ENCODE peak calls at places on chromosomes 3 and 15, in nine cellular contexts. W is psoas muscle; Q is CD4-positive, alpha-beta T cell; L is H9; T is cardiac muscle cell; X is BE2C; V is OCI-LY7; Y is testis; O is hepatocyte. I is an unnamed sample.
A peak's percentile ranks its signal among the peaks of the same experiment; 100 is the strongest.

GRCh38 chr15:78923480-78924360 is 21.1 kb downstream of the CTSH start:
- DNase-seq in W (no peak), Q (no peak), L (no peak), T (no peak), X (no peak), V (no peak), Y (no peak), O (no peak), I (no peak)

GRCh38 chr3:112391648-112392047 is 58.7 kb downstream of the CD200 start:
- DNase-seq in W (no peak), Q (no peak), L (no peak), T (no peak), X (no peak), V (no peak), Y (no peak), O (no peak), I (no peak)

GRCh38 chr3:40505599-40506462 is at the start of gene ZNF620:
- DNase-seq in W (peak; percentile 86), Q (peak; percentile 9), L (peak; percentile 93), T (peak; percentile 96), X (peak; percentile 84), V (peak; percentile 14), Y (peak; percentile 90), O (peak; percentile 92), I (peak; percentile 87)

GRCh38 chr3:11379238-11379823 is 107.1 kb downstream of the ATG7 start:
- DNase-seq in W (no peak), Q (no peak), L (no peak), T (peak; percentile 49), X (no peak), V (peak; percentile 53), Y (no peak), O (peak; percentile 43), I (no peak)

GRCh38 chr3:161264771-161265343 is 43.7 kb downstream of the NMD3 start:
- DNase-seq in W (no peak), Q (no peak), L (no peak), T (no peak), X (no peak), V (no peak), Y (no peak), O (no peak), I (no peak)

GRCh38 chr3:18766971-18767370 is 341.8 kb upstream of the SATB1 start:
- DNase-seq in W (no peak), Q (no peak), L (no peak), T (no peak), X (no peak), V (no peak), Y (no peak), O (no peak), I (no peak)

GRCh38 chr15:75043509-75044257 is 20.3 kb downstream of the PPCDC start:
- DNase-seq in W (peak; percentile 97), Q (no peak), L (no peak), T (no peak), X (peak; percentile 87), V (peak; percentile 43), Y (peak; percentile 99), O (peak; percentile 92), I (peak; percentile 96)

GRCh38 chr3:78880588-78881461 is 887.0 kb downstream of the ROBO1 start:
- DNase-seq in W (no peak), Q (no peak), L (no peak), T (no peak), X (no peak), V (no peak), Y (no peak), O (no peak), I (no peak)

GRCh38 chr15:52289629-52290081 is 5.9 kb downstream of the MYO5C start:
- DNase-seq in W (no peak), Q (no peak), L (no peak), T (no peak), X (no peak), V (no peak), Y (peak; percentile 51), O (no peak), I (peak; percentile 63)

GRCh38 chr3:151156618-151157216 is 46.3 kb downstream of the GPR171 start:
- DNase-seq in W (no peak), Q (peak; percentile 10), L (no peak), T (peak; percentile 81), X (peak; percentile 56), V (peak; percentile 77), Y (no peak), O (peak; percentile 77), I (no peak)

GRCh38 chr3:101170806-101171558 is 149.4 kb downstream of the IMPG2 start:
- DNase-seq in W (no peak), Q (no peak), L (no peak), T (no peak), X (no peak), V (no peak), Y (no peak), O (no peak), I (no peak)

GRCh38 chr3:52068055-52068704 is 11.8 kb upstream of the DUSP7 start:
- DNase-seq in W (no peak), Q (no peak), L (no peak), T (no peak), X (peak; percentile 52), V (no peak), Y (no peak), O (peak; percentile 79), I (no peak)

GRCh38 chr3:98483626-98484025 is 13.9 kb upstream of the OR5K2 start:
- DNase-seq in W (no peak), Q (no peak), L (no peak), T (no peak), X (no peak), V (no peak), Y (no peak), O (no peak), I (no peak)

GRCh38 chr3:77524467-77524866 is 484.6 kb downstream of the ROBO2 start:
- DNase-seq in W (no peak), Q (no peak), L (no peak), T (no peak), X (no peak), V (no peak), Y (no peak), O (no peak), I (no peak)

GRCh38 chr3:42721690-42722089 is 19.1 kb upstream of the HHATL start:
- DNase-seq in W (no peak), Q (no peak), L (no peak), T (no peak), X (no peak), V (no peak), Y (peak; percentile 6), O (no peak), I (no peak)

GRCh38 chr3:182212479-182213076 is 500.9 kb downstream of the SOX2 start:
- DNase-seq in W (peak; percentile 51), Q (no peak), L (peak; percentile 78), T (no peak), X (peak; percentile 53), V (no peak), Y (no peak), O (peak; percentile 84), I (no peak)

GRCh38 chr15:49015896-49016295 is 30.4 kb downstream of the SECISBP2L start:
- DNase-seq in W (no peak), Q (no peak), L (no peak), T (no peak), X (no peak), V (no peak), Y (no peak), O (no peak), I (no peak)

GRCh38 chr3:176357891-176358290 is 839.4 kb downstream of the TBL1XR1 start:
- DNase-seq in W (no peak), Q (no peak), L (no peak), T (no peak), X (no peak), V (no peak), Y (no peak), O (no peak), I (no peak)
- H3K9me3 ChIP-seq in W (no peaks in the 10 kb centered on the region), Q (no peaks in the 10 kb centered on the region), L (no peaks in the 10 kb centered on the region), T (no peaks in the 10 kb centered on the region), X (no peaks in the 10 kb centered on the region), V (no peaks in the 10 kb centered on the region), Y (no peaks in the 10 kb centered on the region), O (no peaks in the 10 kb centered on the region), I (no peaks in the 10 kb centered on the region)

GRCh38 chr3:13365390-13366379 is 54.4 kb downstream of the NUP210 start:
- DNase-seq in W (no peak), Q (no peak), L (peak; percentile 50), T (no peak), X (no peak), V (no peak), Y (no peak), O (no peak), I (no peak)
- TF ChIP-seq CTCF in W (no peak), Q (no peak), L (no peak), T (no peak), X (no peak), V (no peak), Y (no peak), O (no peak), I (no peak)

DNA sequence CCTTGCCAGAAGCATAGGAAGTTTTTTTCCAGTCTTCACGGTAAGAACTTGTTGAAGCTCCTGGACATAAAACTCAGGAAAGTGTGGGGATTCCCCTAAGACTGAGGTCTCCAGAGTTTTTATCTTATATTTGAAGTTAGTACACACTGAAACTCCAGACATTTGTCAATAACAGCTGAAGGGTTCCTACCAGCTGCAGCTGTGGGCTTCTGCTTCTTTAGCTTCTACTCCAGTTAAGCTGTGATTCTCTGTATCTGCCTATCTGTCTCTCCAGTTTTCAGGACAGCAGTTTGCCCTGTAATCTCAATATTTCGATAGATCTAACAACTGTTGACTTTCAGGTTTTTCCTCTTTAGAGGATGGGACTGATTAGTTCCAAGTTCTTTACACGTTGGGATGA is 966.0 kb upstream of the SEMA6D start:
- DNase-seq in W (no peak), Q (no peak), L (no peak), T (no peak), X (no peak), V (no peak), Y (no peak), O (peak; percentile 4), I (no peak)
- H3K9me3 ChIP-seq in W (no peaks in the 10 kb centered on the region), Q (no peaks in the 10 kb centered on the region), L (peaks cover 11% of the 10 kb centered on the region), T (no peaks in the 10 kb centered on the region), X (no peaks in the 10 kb centered on the region), V (no peaks in the 10 kb centered on the region), Y (no peaks in the 10 kb centered on the region), O (no peaks in the 10 kb centered on the region), I (no peaks in the 10 kb centered on the region)

GRCh38 chr3:134312072-134312872 is 61.6 kb upstream of the RYK start:
- DNase-seq in W (peak; percentile 71), Q (no peak), L (peak; percentile 64), T (no peak), X (peak; percentile 27), V (no peak), Y (no peak), O (no peak), I (peak; percentile 70)
- TF ChIP-seq CTCF in W (peak; percentile 13), Q (no peak), L (peak; percentile 43), T (peak; percentile 40), X (peak; percentile 20), V (no peak), Y (no peak), O (no peak), I (no peak)

GRCh38 chr3:32255345-32255744 is 16.9 kb downstream of the CMTM8 start:
- DNase-seq in W (no peak), Q (no peak), L (no peak), T (no peak), X (no peak), V (no peak), Y (no peak), O (no peak), I (no peak)
- H3K9me3 ChIP-seq in W (peaks cover 8% of the 10 kb centered on the region), Q (no peaks in the 10 kb centered on the region), L (no peaks in the 10 kb centered on the region), T (no peaks in the 10 kb centered on the region), X (no peaks in the 10 kb centered on the region), V (peaks cover 11% of the 10 kb centered on the region), Y (no peaks in the 10 kb centered on the region), O (no peaks in the 10 kb centered on the region), I (no peaks in the 10 kb centered on the region)

I was measured in lower lobe of right lung.